ENCODE peak calls at places on chromosome 22, in four cellular contexts. Y is AG09309, L is A549, W is K562. H is an unnamed sample.

GRCh38 chr22:28955817-28956216 is 72.4 kb downstream of the ZNRF3 start:
- DNase-seq in L (no peak), Y (no peak), W (no peak), H (no peak)

GRCh38 chr22:45318168-45318557 is 8.4 kb downstream of the FAM118A start:
- DNase-seq in L (no peak), Y (peak; percentile 67), W (peak; percentile 60), H (peak; percentile 56)

GRCh38 chr22:22855617-22856308 is 31.9 kb upstream of the IGLL5 start:
- DNase-seq in W (peak; percentile 93), L (no peak), Y (no peak), H (peak; percentile 60)

GRCh38 chr22:24938741-24939341 is 7.7 kb downstream of the LHFPL7 start:
- DNase-seq in W (peak; percentile 42), Y (no peak), L (peak; percentile 42), H (peak; percentile 57)

GRCh38 chr22:25054943-25055511 is 102.5 kb downstream of the KIAA1671 start:
- DNase-seq in W (no peak), L (no peak), Y (no peak), H (no peak)

GRCh38 chr22:17479129-17479528 is 84.2 kb upstream of the SLC25A18 start:
- DNase-seq in W (no peak), L (no peak), Y (no peak), H (no peak)

GRCh38 chr22:35598396-35598710 is 18.8 kb downstream of the MB start:
- DNase-seq in W (no peak), L (no peak), Y (no peak), H (no peak)

GRCh38 chr22:23675502-23676415 is 15.1 kb upstream of the RGL4 start:
- DNase-seq in L (no peak), Y (no peak), W (no peak), H (peak; percentile 57)

GRCh38 chr22:50206599-50206998 is 5.8 kb downstream of the SELENOO start:
- DNase-seq in Y (no peak), L (peak; percentile 37), W (peak; percentile 38), H (peak; percentile 34)

GRCh38 chr22:49148895-49149418 is 678.7 kb downstream of the BRD1 start:
- DNase-seq in Y (no peak), L (no peak), W (no peak), H (no peak)

GRCh38 chr22:25068701-25069100 is 116.2 kb downstream of the KIAA1671 start:
- DNase-seq in L (no peak), Y (no peak), W (no peak), H (no peak)

GRCh38 chr22:30435674-30436126 is 10.1 kb downstream of the MTFP1 start:
- DNase-seq in W (no peak), L (no peak), Y (no peak), H (no peak)

GRCh38 chr22:17272511-17272991 is 53.3 kb upstream of the ADA2 start:
- DNase-seq in W (no peak), L (no peak), Y (no peak), H (no peak)

GRCh38 chr22:35766654-35767580 is 49.2 kb downstream of the APOL5 start:
- DNase-seq in L (no peak), Y (no peak), W (no peak), H (no peak)

GRCh38 chr22:45934659-45935341 is 42.2 kb downstream of the WNT7B start:
- DNase-seq in W (no peak), L (peak; percentile 92), Y (peak; percentile 68), H (peak; percentile 85)

GRCh38 chr22:45942344-45942743 is 34.6 kb downstream of the WNT7B start:
- DNase-seq in L (no peak), Y (no peak), W (no peak), H (no peak)

GRCh38 chr22:45772726-45773125 is 101.1 kb downstream of the ATXN10 start:
- DNase-seq in Y (no peak), W (no peak), L (no peak), H (no peak)

GRCh38 chr22:29842740-29843139 is 4.7 kb upstream of the ASCC2 start:
- DNase-seq in W (no peak), L (peak; percentile 88), Y (peak; percentile 58), H (peak; percentile 25)

GRCh38 chr22:44668886-44669724 is 32.9 kb upstream of the PRR5 start:
- DNase-seq in W (no peak), L (no peak), Y (no peak), H (no peak)

GRCh38 chr22:48869788-48870187 is 957.9 kb downstream of the BRD1 start:
- DNase-seq in W (no peak), Y (no peak), L (no peak), H (no peak)

GRCh38 chr22:22576244-22576988 is 17.4 kb upstream of the PRAME start:
- DNase-seq in Y (no peak), L (peak; percentile 55), W (peak; percentile 96), H (peak; percentile 81)

GRCh38 chr22:25380141-25380747 is 160.8 kb downstream of the CRYBB2 start:
- DNase-seq in L (no peak), W (no peak), Y (no peak), H (no peak)

GRCh38 chr22:29260031-29260560 is 7.7 kb downstream of the RHBDD3 start:
- DNase-seq in W (no peak), Y (no peak), L (no peak), H (no peak)

GRCh38 chr22:24434472-24435322 is 7.3 kb downstream of the ADORA2A start:
- DNase-seq in W (no peak), L (no peak), Y (no peak), H (no peak)

GRCh38 chr22:49497266-49497665 is 330.4 kb downstream of the BRD1 start:
- DNase-seq in L (peak; percentile 6), Y (no peak), W (no peak), H (no peak)

GRCh38 chr22:30422481-30423295 is 2.9 kb upstream of the MTFP1 start:
- DNase-seq in L (peak; percentile 86), W (peak; percentile 73), Y (peak; percentile 81), H (peak; percentile 78)

GRCh38 chr22:45009881-45010531 is at the start of gene PHF21B:
- DNase-seq in L (peak; percentile 71), W (peak; percentile 13), Y (no peak), H (peak; percentile 13)

GRCh38 chr22:50672471-50673230 is at the start of gene SHANK3:
- DNase-seq in L (no peak), Y (no peak), W (peak; percentile 5), H (no peak)

GRCh38 chr22:27602390-27602789 is 199.2 kb downstream of the MN1 start:
- DNase-seq in W (peak; percentile 48), Y (no peak), L (no peak), H (no peak)
- TF ChIP-seq CTCF in W (no peak), Y (no peak), L (no peak), H (no peak)

GRCh38 chr22:37196539-37197450 is 8.7 kb upstream of the C1QTNF6 start:
- DNase-seq in W (no peak), Y (peak; percentile 46), L (peak; percentile 92), H (peak; percentile 64)
- TF ChIP-seq CTCF in W (peak; percentile 26), Y (no peak), L (no peak), H (no peak)

GRCh38 chr22:39543095-39543494 is 10.5 kb upstream of the RPS19BP1 start:
- DNase-seq in Y (no peak), L (peak; percentile 35), W (peak; percentile 67), H (no peak)
- TF ChIP-seq CTCF in Y (peak; percentile 45), L (peak; percentile 31), W (peak; percentile 61), H (peak; percentile 35)

DNA sequence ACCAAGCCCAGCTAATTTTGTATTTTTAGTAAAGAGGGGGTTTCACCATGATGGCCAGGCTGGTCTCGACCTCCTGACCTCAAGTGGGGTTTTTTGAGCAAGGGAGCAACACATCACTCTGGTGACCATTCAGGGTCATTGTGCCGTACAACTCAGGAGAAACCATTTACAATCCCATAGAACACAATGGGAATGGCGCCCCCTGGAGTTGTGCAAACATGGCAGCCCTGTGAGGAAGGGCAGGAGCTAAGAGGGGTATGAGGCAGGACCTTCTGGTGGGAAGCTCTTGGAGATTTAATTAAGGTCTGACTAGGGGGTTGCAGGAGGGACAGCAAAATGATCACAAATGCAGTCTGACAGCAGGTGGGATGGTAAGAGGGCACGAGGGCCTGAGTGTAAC is 9.2 kb upstream of the CSF2RB start:
- DNase-seq in L (no peak), Y (no peak), W (no peak), H (no peak)
- TF ChIP-seq CTCF in L (no peak), Y (no peak), W (no peak), H (no peak)

DNA sequence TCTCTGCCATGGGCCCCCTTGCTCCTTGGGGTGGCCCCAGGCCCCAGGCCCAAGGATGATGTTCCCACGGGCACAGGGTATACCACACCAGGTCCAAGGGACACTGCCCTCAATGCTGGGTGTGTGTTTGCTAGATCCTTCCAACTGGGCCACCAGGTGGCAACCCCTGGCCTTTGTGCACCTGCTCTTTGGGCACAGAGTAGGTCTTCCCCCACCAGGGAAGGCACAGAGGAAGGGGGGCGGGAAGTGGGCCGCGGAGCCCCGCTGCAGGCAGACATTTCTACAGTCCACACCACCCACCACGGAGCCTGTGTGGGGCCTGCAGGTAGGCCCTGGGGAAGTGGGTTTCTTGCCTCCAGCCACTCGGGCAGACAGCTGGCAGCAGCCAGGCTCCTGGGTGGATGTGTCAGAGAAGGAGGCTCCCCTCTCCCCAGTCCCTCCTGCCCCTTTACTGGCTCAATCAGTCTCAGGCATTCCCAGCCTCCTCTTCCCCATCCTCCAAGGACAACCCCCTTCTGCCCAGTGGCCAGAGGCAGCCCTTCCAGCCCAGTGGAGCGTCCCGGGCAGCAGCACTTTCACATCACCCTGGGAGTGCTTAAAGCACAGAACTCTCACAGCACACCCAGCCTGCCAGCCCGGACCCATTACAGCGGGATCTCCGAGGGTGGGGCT is 21.6 kb downstream of the MAFF start:
- DNase-seq in Y (no peak), W (no peak), L (no peak), H (no peak)
- TF ChIP-seq CTCF in Y (no peak), W (no peak), L (peak; percentile 17), H (peak; percentile 30)

DNA sequence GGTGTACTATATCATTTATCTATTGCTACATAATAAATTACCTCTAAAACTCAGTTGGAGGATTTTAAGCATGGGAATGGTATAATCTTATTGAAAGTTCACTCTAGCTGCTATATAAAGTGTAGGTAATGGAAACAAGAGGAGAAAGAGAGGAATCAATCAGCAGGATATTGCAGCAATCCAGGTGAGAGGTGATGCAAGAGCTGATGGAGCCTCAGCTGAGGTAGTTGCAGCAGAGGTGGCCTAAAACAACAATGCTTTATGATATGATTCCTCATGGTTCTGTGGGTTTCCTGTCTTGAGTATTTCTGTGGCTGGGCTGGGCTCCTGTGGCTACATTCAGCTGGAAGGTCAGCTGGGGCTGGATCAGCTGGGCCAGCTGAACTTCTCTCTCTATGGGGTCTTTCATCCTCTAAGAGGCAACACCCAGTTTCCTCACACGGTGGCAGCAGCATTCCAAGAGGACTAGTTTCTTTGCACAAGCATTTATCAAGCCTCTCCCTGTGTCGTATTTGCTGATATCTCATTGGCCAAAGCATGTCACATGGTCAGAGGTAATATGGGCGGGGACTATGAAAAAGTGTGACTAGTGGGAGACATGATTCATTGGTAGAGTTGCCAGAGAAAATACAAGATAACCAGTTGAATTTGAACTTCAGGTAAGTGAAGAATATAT is 135.4 kb upstream of the LARGE1 start:
- DNase-seq in Y (no peak), L (peak; percentile 39), W (peak; percentile 2), H (no peak)
- TF ChIP-seq CTCF in Y (no peak), L (no peak), W (no peak), H (no peak)

DNA sequence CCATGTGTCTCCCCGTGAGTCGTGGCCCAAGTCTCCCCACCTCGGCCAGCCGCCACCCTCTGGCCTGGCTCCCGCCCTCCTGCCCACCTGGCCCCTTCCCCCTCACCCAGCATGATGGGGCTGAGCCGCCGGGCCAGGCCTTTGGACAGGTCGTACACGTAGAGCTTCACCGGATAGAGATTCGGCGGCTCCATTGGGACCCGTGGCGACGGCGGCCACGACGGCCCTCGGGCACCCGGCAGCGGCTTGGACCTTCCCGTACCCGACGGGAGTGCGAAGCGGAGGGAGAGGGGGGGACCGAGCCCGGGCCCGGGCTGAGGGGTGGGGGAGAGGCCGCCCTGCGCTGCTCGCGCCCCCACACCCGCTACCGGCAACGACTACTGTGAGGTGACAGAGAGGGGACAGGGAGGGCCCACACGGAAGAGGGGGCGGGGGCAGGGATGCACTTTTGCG is at the start of gene DESI1:
- DNase-seq in W (peak; percentile 45), L (peak; percentile 47), Y (no peak), H (peak; percentile 59)
- TF ChIP-seq CTCF in W (no peak), L (no peak), Y (no peak), H (no peak)

GRCh38 chr22:19753090-19753842 is 7.3 kb upstream of the TBX1 start:
- DNase-seq in Y (no peak), W (peak; percentile 68), L (no peak), H (no peak)
- TF ChIP-seq CTCF in Y (no peak), W (peak; percentile 55), L (no peak), H (no peak)